ENCODE peak calls at places on chromosomes 7 and 10, in four cellular contexts. I is activated CD4-positive, alpha-beta T cell treated with anti-CD3 and anti-CD28 coated beads, Interleukin-2, amount 50 U/mL, for 1 hour; K is C1 segment of cervical spinal cord; U is GM04503. V is an unnamed sample.

GRCh38 chr7:133082390-133082766 is 488 bp upstream of the CHCHD3 start:
- DNase-seq in I (no peak), K (no peak), U (no peak), V (no peak)

GRCh38 chr7:87530126-87530525 is 54.6 kb upstream of the ABCB4 start:
- DNase-seq in I (no peak), K (no peak), U (no peak), V (no peak)

GRCh38 chr10:23478570-23478969 is 39.7 kb downstream of the OTUD1 start:
- DNase-seq in I (no peak), K (no peak), U (no peak), V (no peak)

GRCh38 chr10:11547111-11547625 is 64.3 kb downstream of the USP6NL start:
- DNase-seq in I (no peak), K (no peak), U (peak; percentile 53), V (no peak)

GRCh38 chr10:48332166-48332870 is 25.8 kb downstream of the MAPK8 start:
- DNase-seq in I (no peak), K (no peak), U (no peak), V (no peak)

GRCh38 chr7:26782501-26782900 is 81.9 kb downstream of the SKAP2 start:
- DNase-seq in I (no peak), K (no peak), U (no peak), V (no peak)

GRCh38 chr10:69715899-69716606 is 85.7 kb upstream of the COL13A1 start:
- DNase-seq in I (no peak), K (no peak), U (no peak), V (no peak)

GRCh38 chr10:5442056-5442989 is 30.0 kb downstream of the NET1 start:
- DNase-seq in I (peak; percentile 8), K (no peak), U (no peak), V (no peak)

GRCh38 chr7:17651296-17651695 is 289.0 kb downstream of the SNX13 start:
- DNase-seq in I (no peak), K (no peak), U (no peak), V (no peak)

GRCh38 chr10:30503700-30504462 is 69.9 kb downstream of the MAP3K8 start:
- DNase-seq in I (no peak), K (no peak), U (no peak), V (no peak)

GRCh38 chr7:101911800-101912705 is 94.6 kb downstream of the CUX1 start:
- DNase-seq in I (no peak), K (no peak), U (no peak), V (no peak)

GRCh38 chr10:62584216-62584615 is 210.0 kb downstream of the ZNF365 start:
- DNase-seq in I (no peak), K (no peak), U (peak; percentile 89), V (no peak)

GRCh38 chr7:55546826-55547225 is 25.5 kb downstream of the VOPP1 start:
- DNase-seq in I (peak; percentile 22), K (peak; percentile 75), U (peak; percentile 62), V (peak; percentile 66)

GRCh38 chr10:53664620-53665019 is 892.0 kb upstream of the MBL2 start:
- DNase-seq in I (no peak), K (no peak), U (no peak), V (no peak)